ENCODE peak calls at places on chromosomes 1 and 21, in seven cellular contexts. K is spleen; B is K562; V is NT2/D1; L is colonic mucosa; Q is effector memory CD4-positive, alpha-beta T cell; W is ovary. X is an unnamed sample.

GRCh38 chr1:58465825-58466617 is 80.5 kb downstream of the OMA1 start:
- DNase-seq in K (no peak), B (no peak), V (no peak), L (no peak), Q (no peak), W (no peak), X (no peak)

GRCh38 chr1:150650193-150650592 is 20.8 kb upstream of the ENSA start:
- DNase-seq in K (no peak), B (no peak), V (no peak), L (peak; percentile 53), Q (no peak), W (no peak), X (no peak)

GRCh38 chr1:61950418-61950817 is 208.1 kb downstream of the PATJ start:
- DNase-seq in K (no peak), B (no peak), V (no peak), L (no peak), Q (no peak), W (no peak), X (peak; percentile 53)

GRCh38 chr1:226110249-226111108 is 48.0 kb downstream of the H3-3A start:
- DNase-seq in K (peak; percentile 96), B (peak; percentile 80), V (no peak), L (peak; percentile 67), Q (peak; percentile 25), W (peak; percentile 81), X (peak; percentile 13)

GRCh38 chr1:156368889-156369684 is at the start of gene RHBG:
- DNase-seq in K (peak; percentile 83), B (no peak), V (peak; percentile 64), L (peak; percentile 76), Q (no peak), W (peak; percentile 61), X (peak; percentile 27)

GRCh38 chr1:99239690-99240089 is 24.6 kb upstream of the PLPPR4 start:
- DNase-seq in K (no peak), B (no peak), V (no peak), L (no peak), Q (no peak), W (no peak), X (no peak)

GRCh38 chr1:156090822-156091188 is 8.5 kb upstream of the MEX3A start:
- DNase-seq in K (peak; percentile 95), B (peak; percentile 92), V (peak; percentile 96), L (peak; percentile 92), Q (peak; percentile 73), W (peak; percentile 90), X (peak; percentile 58)

GRCh38 chr1:147769107-147769506 is 8.7 kb upstream of the GJA5 start:
- DNase-seq in K (no peak), B (no peak), V (no peak), L (no peak), Q (no peak), W (no peak), X (no peak)

GRCh38 chr21:44927587-44928461 is 7.1 kb upstream of the ITGB2 start:
- DNase-seq in K (peak; percentile 96), B (peak; percentile 72), V (peak; percentile 36), L (peak; percentile 42), Q (peak; percentile 83), W (no peak), X (no peak)

GRCh38 chr1:202682477-202682876 is 27.8 kb downstream of the SYT2 start:
- DNase-seq in K (peak; percentile 33), B (no peak), V (no peak), L (no peak), Q (no peak), W (no peak), X (no peak)

GRCh38 chr1:108815566-108815965 is 41.3 kb downstream of the AKNAD1 start:
- DNase-seq in K (no peak), B (no peak), V (no peak), L (no peak), Q (no peak), W (no peak), X (no peak)

GRCh38 chr1:197998110-197998509 is 80.9 kb downstream of the LHX9 start:
- DNase-seq in K (no peak), B (peak; percentile 20), V (no peak), L (no peak), Q (no peak), W (no peak), X (no peak)

GRCh38 chr21:42833439-42833815 is 45.9 kb downstream of the WDR4 start:
- DNase-seq in K (peak; percentile 75), B (peak; percentile 66), V (no peak), L (peak; percentile 53), Q (no peak), W (no peak), X (peak; percentile 57)

GRCh38 chr1:226662704-226663326 is 76.3 kb downstream of the ITPKB start:
- DNase-seq in K (peak; percentile 91), B (peak; percentile 20), V (peak; percentile 61), L (peak; percentile 65), Q (peak; percentile 93), W (peak; percentile 77), X (no peak)

GRCh38 chr1:180168786-180169640 is 14.3 kb downstream of the QSOX1 start:
- DNase-seq in K (peak; percentile 79), B (peak; percentile 70), V (peak; percentile 64), L (peak; percentile 89), Q (no peak), W (no peak), X (peak; percentile 71)

GRCh38 chr1:151457911-151458882 is 1.1 kb downstream of the POGZ start:
- DNase-seq in K (peak; percentile 92), B (peak; percentile 77), V (peak; percentile 47), L (peak; percentile 59), Q (peak; percentile 63), W (peak; percentile 75), X (peak; percentile 74)

GRCh38 chr1:248596615-248597014 is 885 bp downstream of the OR2T10 start:
- DNase-seq in K (no peak), B (peak; percentile 14), V (no peak), L (no peak), Q (no peak), W (no peak), X (no peak)

GRCh38 chr1:248593226-248593625 is 4.3 kb downstream of the OR2T10 start:
- DNase-seq in K (no peak), B (no peak), V (no peak), L (no peak), Q (no peak), W (no peak), X (no peak)

GRCh38 chr1:248590055-248590454 is 7.4 kb downstream of the OR2T10 start:
- DNase-seq in K (no peak), B (peak; percentile 1), V (no peak), L (no peak), Q (no peak), W (no peak), X (no peak)

GRCh38 chr1:248589334-248589733 is 8.2 kb downstream of the OR2T10 start:
- DNase-seq in K (no peak), B (no peak), V (no peak), L (no peak), Q (no peak), W (no peak), X (no peak)

GRCh38 chr1:248592655-248593054 is 4.8 kb downstream of the OR2T10 start:
- DNase-seq in K (no peak), B (no peak), V (no peak), L (no peak), Q (no peak), W (no peak), X (no peak)
- H3K9me3 ChIP-seq in K (no peaks in the 10 kb centered on the region), B (no peaks in the 10 kb centered on the region), V (no peaks in the 10 kb centered on the region), L (no peaks in the 10 kb centered on the region), Q (no peaks in the 10 kb centered on the region), W (no peaks in the 10 kb centered on the region), X (no peaks in the 10 kb centered on the region)

DNA sequence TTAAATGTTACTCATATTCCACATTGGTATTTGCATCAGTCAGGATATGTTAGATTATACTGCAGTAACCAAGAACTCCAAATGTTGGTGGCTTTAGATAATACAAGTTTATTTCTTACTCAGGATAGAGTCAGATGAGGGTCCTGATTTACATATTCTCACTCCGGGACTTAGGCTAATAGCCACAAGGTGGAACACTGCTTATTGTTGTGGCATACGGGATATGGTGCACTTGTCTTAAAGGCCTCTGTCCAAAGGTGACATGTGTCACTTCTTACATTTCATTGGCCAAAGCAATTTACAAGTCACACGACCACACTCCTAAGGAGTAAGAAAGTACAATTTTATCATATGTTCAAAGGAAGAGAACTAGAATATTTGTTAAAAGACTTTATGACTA is 28.5 kb upstream of the ACADM start:
- DNase-seq in K (no peak), B (no peak), V (no peak), L (no peak), Q (no peak), W (no peak), X (no peak)
- H3K36me3 ChIP-seq in K (no peaks in the 10 kb centered on the region), B (no peaks in the 10 kb centered on the region), V (no peaks in the 10 kb centered on the region), L (no peaks in the 10 kb centered on the region), Q (no peaks in the 10 kb centered on the region), W (no peaks in the 10 kb centered on the region), X (no peaks in the 10 kb centered on the region)

DNA sequence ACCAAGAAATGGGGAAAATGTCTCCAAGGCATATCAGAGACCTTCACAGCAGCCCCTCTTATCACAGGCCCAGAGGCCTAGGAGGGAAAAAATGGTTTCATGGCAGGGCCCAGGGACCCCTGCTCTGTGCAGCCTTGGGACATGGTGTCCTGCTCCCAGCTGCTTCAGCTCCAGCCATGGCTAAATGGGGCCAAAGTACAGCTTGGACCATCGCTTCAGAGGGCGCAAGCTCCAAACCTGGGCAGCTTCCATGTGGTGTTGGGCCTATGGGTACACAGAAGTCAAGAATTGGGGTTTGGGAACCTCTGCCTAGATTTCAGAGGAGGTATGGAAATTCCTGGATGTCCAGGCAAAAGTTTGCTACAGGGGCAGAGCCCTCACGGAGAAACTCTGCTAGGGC is 282.4 kb upstream of the BEND5 start:
- DNase-seq in K (no peak), B (no peak), V (no peak), L (no peak), Q (no peak), W (no peak), X (no peak)
- H3K9me3 ChIP-seq in K (no peaks in the 10 kb centered on the region), B (peaks cover 1% of the 10 kb centered on the region), V (peaks cover 30% of the 10 kb centered on the region), L (no peaks in the 10 kb centered on the region), Q (no peaks in the 10 kb centered on the region), W (no peaks in the 10 kb centered on the region), X (no peaks in the 10 kb centered on the region)

GRCh38 chr1:244863491-244864252 is 671 bp downstream of the HNRNPU start:
- DNase-seq in K (peak; percentile 93), B (no peak), V (no peak), L (peak; percentile 35), Q (no peak), W (peak; percentile 54), X (no peak)

GRCh38 chr1:244866355-244866754 is 2.0 kb upstream of the HNRNPU start:
- DNase-seq in K (no peak), B (no peak), V (no peak), L (no peak), Q (no peak), W (no peak), X (no peak)

GRCh38 chr1:244864253-244865027 is at the start of gene HNRNPU:
- DNase-seq in K (peak; percentile 99), B (peak; percentile 99), V (peak; percentile 100), L (peak; percentile 96), Q (peak; percentile 92), W (peak; percentile 97), X (peak; percentile 91)

GRCh38 chr1:244865820-244866219 is 1.5 kb upstream of the HNRNPU start:
- DNase-seq in K (no peak), B (no peak), V (no peak), L (no peak), Q (no peak), W (no peak), X (no peak)

DNA sequence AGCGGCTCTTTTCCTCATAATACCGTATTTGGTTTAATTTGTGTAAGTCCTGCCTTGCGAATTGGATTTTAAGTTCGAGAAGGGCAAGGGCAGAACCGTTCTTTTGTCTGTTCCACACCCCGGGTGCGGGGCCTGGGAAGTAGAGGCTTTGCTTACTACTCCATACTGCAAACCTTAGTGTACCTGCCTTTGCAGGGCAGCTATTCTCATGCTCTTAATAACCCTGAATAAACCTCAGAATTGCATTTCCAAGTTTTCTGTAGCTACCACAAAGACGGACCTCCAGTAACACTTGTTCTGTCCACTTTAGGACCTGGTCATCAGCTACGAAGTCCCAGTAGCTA is 657 bp upstream of the HNRNPU start:
- DNase-seq in K (peak; percentile 86), B (peak; percentile 75), V (peak; percentile 55), L (peak; percentile 59), Q (no peak), W (peak; percentile 44), X (no peak)
- H3K36me3 ChIP-seq in K (peaks cover 9% of the 10 kb centered on the region), B (peaks cover 35% of the 10 kb centered on the region), V (peaks cover 35% of the 10 kb centered on the region), L (peaks cover 2% of the 10 kb centered on the region), Q (peaks cover 12% of the 10 kb centered on the region), W (no peaks in the 10 kb centered on the region), X (peaks cover 37% of the 10 kb centered on the region)